ENCODE peak calls at places on chromosomes 3 and 15, in six cellular contexts. One of them, this sample, is unnamed.

GRCh38 chr15:97547381-97547780 is 413.1 kb upstream of the ARRDC4 start:
- DNase-seq in stimulated activated CD4-positive, alpha-beta T cell treated with anti-CD3 and anti-CD28 coated beads, Interleukin-1b, Interleukin-23, amount 100 ng/mL, for 24 hours: no peak
- DNase-seq in dorsolateral prefrontal cortex: no peak
- DNase-seq in activated effector memory CD4-positive, alpha-beta T cell treated with Interleukin-2 at 50 U/mL for 16 hours: no peak
- DNase-seq in T-helper 17 cell: no peak
- DNase-seq in germinal center: no peak
- DNase-seq in this sample: no peak

GRCh38 chr3:16329036-16329791 is 64.2 kb downstream of the OXNAD1 start:
- DNase-seq in germinal center: no peak
- DNase-seq in activated effector memory CD4-positive, alpha-beta T cell treated with Interleukin-2 at 50 U/mL for 16 hours: no peak
- DNase-seq in stimulated activated CD4-positive, alpha-beta T cell treated with anti-CD3 and anti-CD28 coated beads, Interleukin-1b, Interleukin-23, amount 100 ng/mL, for 24 hours: no peak
- DNase-seq in dorsolateral prefrontal cortex: no peak
- DNase-seq in T-helper 17 cell: no peak
- DNase-seq in this sample: no peak

GRCh38 chr15:67224889-67225288 is 29.6 kb downstream of the AAGAB start:
- DNase-seq in stimulated activated CD4-positive, alpha-beta T cell treated with anti-CD3 and anti-CD28 coated beads, Interleukin-1b, Interleukin-23, amount 100 ng/mL, for 24 hours: no peak
- DNase-seq in T-helper 17 cell: no peak
- DNase-seq in germinal center: no peak
- DNase-seq in dorsolateral prefrontal cortex: no peak
- DNase-seq in activated effector memory CD4-positive, alpha-beta T cell treated with Interleukin-2 at 50 U/mL for 16 hours: no peak
- DNase-seq in this sample: no peak

GRCh38 chr3:172140499-172141391 is 101.4 kb downstream of the FNDC3B start:
- DNase-seq in activated effector memory CD4-positive, alpha-beta T cell treated with Interleukin-2 at 50 U/mL for 16 hours: no peak
- DNase-seq in dorsolateral prefrontal cortex: no peak
- DNase-seq in stimulated activated CD4-positive, alpha-beta T cell treated with anti-CD3 and anti-CD28 coated beads, Interleukin-1b, Interleukin-23, amount 100 ng/mL, for 24 hours: no peak
- DNase-seq in T-helper 17 cell: no peak
- DNase-seq in germinal center: no peak
- DNase-seq in this sample: no peak

GRCh38 chr3:152682477-152682876 is 152.5 kb upstream of the P2RY1 start:
- DNase-seq in germinal center: no peak
- DNase-seq in dorsolateral prefrontal cortex: no peak
- DNase-seq in T-helper 17 cell: no peak
- DNase-seq in stimulated activated CD4-positive, alpha-beta T cell treated with anti-CD3 and anti-CD28 coated beads, Interleukin-1b, Interleukin-23, amount 100 ng/mL, for 24 hours: no peak
- DNase-seq in activated effector memory CD4-positive, alpha-beta T cell treated with Interleukin-2 at 50 U/mL for 16 hours: no peak
- DNase-seq in this sample: no peak

GRCh38 chr3:3119393-3119851 is 7.3 kb upstream of the TRNT1 start:
- DNase-seq in activated effector memory CD4-positive, alpha-beta T cell treated with Interleukin-2 at 50 U/mL for 16 hours: no peak
- DNase-seq in T-helper 17 cell: no peak
- DNase-seq in stimulated activated CD4-positive, alpha-beta T cell treated with anti-CD3 and anti-CD28 coated beads, Interleukin-1b, Interleukin-23, amount 100 ng/mL, for 24 hours: no peak
- DNase-seq in germinal center: no peak
- DNase-seq in dorsolateral prefrontal cortex: no peak
- DNase-seq in this sample: no peak

GRCh38 chr3:162569314-162569713 is 1072.7 kb downstream of the OTOL1 start:
- DNase-seq in T-helper 17 cell: no peak
- DNase-seq in stimulated activated CD4-positive, alpha-beta T cell treated with anti-CD3 and anti-CD28 coated beads, Interleukin-1b, Interleukin-23, amount 100 ng/mL, for 24 hours: no peak
- DNase-seq in dorsolateral prefrontal cortex: no peak
- DNase-seq in germinal center: no peak
- DNase-seq in activated effector memory CD4-positive, alpha-beta T cell treated with Interleukin-2 at 50 U/mL for 16 hours: no peak
- DNase-seq in this sample: no peak

GRCh38 chr15:76905855-76906254 is 715 bp upstream of the SCAPER start:
- DNase-seq in stimulated activated CD4-positive, alpha-beta T cell treated with anti-CD3 and anti-CD28 coated beads, Interleukin-1b, Interleukin-23, amount 100 ng/mL, for 24 hours: no peak
- DNase-seq in activated effector memory CD4-positive, alpha-beta T cell treated with Interleukin-2 at 50 U/mL for 16 hours: no peak
- DNase-seq in T-helper 17 cell: no peak
- DNase-seq in dorsolateral prefrontal cortex: peak
- DNase-seq in germinal center: no peak
- DNase-seq in this sample: no peak

GRCh38 chr3:124207873-124208473 is 216.0 kb upstream of the ROPN1 start:
- DNase-seq in germinal center: no peak
- DNase-seq in stimulated activated CD4-positive, alpha-beta T cell treated with anti-CD3 and anti-CD28 coated beads, Interleukin-1b, Interleukin-23, amount 100 ng/mL, for 24 hours: no peak
- DNase-seq in dorsolateral prefrontal cortex: no peak
- DNase-seq in activated effector memory CD4-positive, alpha-beta T cell treated with Interleukin-2 at 50 U/mL for 16 hours: no peak
- DNase-seq in T-helper 17 cell: no peak
- DNase-seq in this sample: no peak

GRCh38 chr15:31272558-31273257 is 53.9 kb upstream of the KLF13 start:
- DNase-seq in stimulated activated CD4-positive, alpha-beta T cell treated with anti-CD3 and anti-CD28 coated beads, Interleukin-1b, Interleukin-23, amount 100 ng/mL, for 24 hours: no peak
- DNase-seq in activated effector memory CD4-positive, alpha-beta T cell treated with Interleukin-2 at 50 U/mL for 16 hours: no peak
- DNase-seq in dorsolateral prefrontal cortex: no peak
- DNase-seq in germinal center: no peak
- DNase-seq in T-helper 17 cell: no peak
- DNase-seq in this sample: peak

GRCh38 chr3:152346058-152346457 is 77.3 kb downstream of the MBNL1 start:
- DNase-seq in germinal center: no peak
- DNase-seq in T-helper 17 cell: no peak
- DNase-seq in activated effector memory CD4-positive, alpha-beta T cell treated with Interleukin-2 at 50 U/mL for 16 hours: no peak
- DNase-seq in stimulated activated CD4-positive, alpha-beta T cell treated with anti-CD3 and anti-CD28 coated beads, Interleukin-1b, Interleukin-23, amount 100 ng/mL, for 24 hours: no peak
- DNase-seq in dorsolateral prefrontal cortex: no peak
- DNase-seq in this sample: no peak

This sample was measured in omental fat pad.